ENCODE peak calls at places on chromosomes 11 and 22, in five cellular contexts. O is K562, F is HepG2, Z is H1, M is GM12878. B is an unnamed sample.
A peak's percentile ranks its signal among the peaks of the same experiment; 100 is the strongest.

GRCh38 chr11:72245232-72245816 is 1.3 kb upstream of the PHOX2A start:
- DNase-seq in M (no peak), O (no peak), Z (no peak), F (no peak), B (no peak)

GRCh38 chr22:45223304-45224117 is 17.2 kb downstream of the KIAA0930 start:
- DNase-seq in Z (no peak), M (no peak), O (no peak), F (no peak), B (no peak)

GRCh38 chr11:88535916-88536547 is 198.5 kb upstream of the CTSC start:
- DNase-seq in F (peak; percentile 5), Z (no peak), M (no peak), O (no peak), B (peak; percentile 77)

GRCh38 chr11:1220941-1221721 is 1.7 kb upstream of the MUC5B start:
- DNase-seq in M (no peak), Z (no peak), O (no peak), F (no peak), B (no peak)

GRCh38 chr11:67262731-67263675 is 3.3 kb upstream of the GRK2 start:
- DNase-seq in M (no peak), F (peak; percentile 68), O (peak; percentile 89), Z (no peak), B (peak; percentile 39)

GRCh38 chr22:33188316-33188715 is 130.1 kb upstream of the SYN3 start:
- DNase-seq in Z (no peak), F (no peak), O (no peak), M (no peak), B (no peak)

GRCh38 chr11:122963981-122964380 is 17.7 kb downstream of the BSX start:
- DNase-seq in M (no peak), Z (no peak), F (no peak), O (no peak), B (no peak)

GRCh38 chr11:117840881-117841581 is 16.5 kb upstream of the FXYD2 start:
- DNase-seq in O (no peak), M (no peak), Z (no peak), F (no peak), B (no peak)

GRCh38 chr11:130634981-130635473 is 186.6 kb downstream of the ADAMTS15 start:
- DNase-seq in F (peak; percentile 14), Z (no peak), O (no peak), M (no peak), B (no peak)

GRCh38 chr11:34067383-34068065 is 16.0 kb downstream of the CAPRIN1 start:
- DNase-seq in M (no peak), O (no peak), F (no peak), Z (no peak), B (no peak)

DNA sequence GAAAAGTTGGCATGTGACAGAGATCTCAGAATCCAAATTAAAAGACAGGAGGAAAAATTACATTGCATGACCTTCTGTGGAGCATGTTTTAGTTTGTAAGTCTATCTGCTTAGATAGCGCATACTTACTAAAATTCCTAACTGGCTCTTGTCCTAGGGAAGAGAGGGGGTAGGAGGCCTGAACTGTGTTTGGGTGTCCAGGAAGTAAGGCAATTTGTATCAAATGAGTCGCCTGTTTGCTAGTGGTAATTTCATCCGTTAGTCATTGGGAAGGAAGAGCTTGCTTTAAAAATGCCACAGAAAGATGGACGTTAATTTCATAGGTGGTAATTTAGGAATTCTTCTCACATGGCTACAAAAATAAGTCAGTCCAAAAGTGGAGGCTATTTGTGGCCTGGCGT is 18.5 kb downstream of the GRK3 start:
- DNase-seq in O (no peak), Z (no peak), F (peak; percentile 2), M (no peak), B (no peak)
- TF ChIP-seq CEBPB in O (no peak), Z (no peak), F (no peak), M (no peak), B (no peak)

GRCh38 chr22:26502688-26503561 is 9.3 kb downstream of the TFIP11 start:
- DNase-seq in O (peak; percentile 31), Z (no peak), F (no peak), M (no peak), B (no peak)
- TF ChIP-seq SIN3A in O (no peak), Z (no peak), F (no peak), M (no peak), B (no peak)

DNA sequence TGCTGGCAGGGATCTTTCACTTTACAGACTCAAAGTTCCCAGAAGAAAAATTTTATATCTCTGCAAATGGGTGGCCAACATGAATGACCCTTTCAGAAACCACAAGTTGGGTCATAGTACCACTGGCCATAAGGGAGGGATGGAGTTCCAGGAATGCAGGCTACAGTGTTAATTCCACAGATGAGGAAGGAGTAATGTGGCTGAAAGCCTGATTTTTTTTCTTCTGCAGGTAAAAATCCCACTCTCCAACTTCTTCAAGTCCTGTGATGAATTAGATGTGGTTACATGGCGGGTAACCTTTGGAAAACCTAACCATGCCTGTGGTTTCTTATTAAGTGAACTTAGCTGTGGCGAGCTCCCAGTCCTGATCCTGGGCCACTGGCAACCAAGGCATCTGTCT is 103.2 kb downstream of the SLC1A2 start:
- DNase-seq in F (no peak), O (no peak), M (no peak), Z (no peak), B (no peak)
- TF ChIP-seq RAD21 in F (no peak), O (no peak), M (no peak), Z (no peak), B (no peak)

DNA sequence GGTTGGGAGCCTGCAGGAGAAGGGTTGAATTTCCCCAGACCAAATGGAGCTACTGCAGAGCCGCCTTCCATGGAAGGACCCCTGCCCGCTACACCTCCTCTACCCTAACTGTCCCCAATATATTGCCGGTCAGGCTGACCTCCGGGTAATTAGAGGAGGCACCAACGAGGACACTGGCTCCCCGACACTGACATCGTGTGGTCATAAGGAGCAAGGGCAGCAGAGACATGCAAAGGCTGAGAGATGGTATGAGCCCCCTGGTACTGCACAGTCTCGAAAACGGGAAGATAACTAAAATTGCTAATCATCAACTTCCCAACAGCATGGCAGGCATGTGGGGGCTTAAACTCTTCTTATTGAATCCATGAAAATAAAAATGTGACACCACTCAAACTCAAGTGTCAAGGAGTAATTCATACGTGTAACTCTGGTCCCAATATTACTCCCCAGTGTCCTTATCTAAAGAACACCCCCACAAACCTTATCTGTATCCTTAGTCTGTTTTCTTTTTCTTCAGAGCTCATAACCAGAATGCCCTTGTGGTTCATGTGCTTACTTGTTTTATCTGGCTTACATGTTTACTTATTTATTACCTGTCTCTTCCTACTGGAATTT is 4.4 kb downstream of the CAVIN3 start:
- DNase-seq in M (no peak), Z (no peak), F (peak; percentile 45), O (peak; percentile 79), B (peak; percentile 41)
- TF ChIP-seq CEBPB in M (no peak), Z (no peak), F (no peak), O (no peak), B (no peak)

GRCh38 chr22:26433805-26434204 is 4.7 kb downstream of the ASPHD2 start:
- DNase-seq in F (no peak), Z (no peak), O (no peak), M (no peak), B (no peak)

GRCh38 chr22:26438006-26438405 is 8.9 kb downstream of the ASPHD2 start:
- DNase-seq in M (no peak), F (no peak), O (no peak), Z (no peak), B (no peak)

GRCh38 chr22:26435327-26436093 is 6.5 kb downstream of the ASPHD2 start:
- DNase-seq in F (no peak), M (no peak), O (no peak), Z (no peak), B (no peak)

GRCh38 chr22:26439559-26439958 is 10.5 kb downstream of the ASPHD2 start:
- DNase-seq in F (no peak), Z (no peak), O (no peak), M (no peak), B (no peak)

GRCh38 chr22:26436903-26437515 is 7.9 kb downstream of the ASPHD2 start:
- DNase-seq in M (no peak), F (no peak), Z (no peak), O (no peak), B (no peak)
- TF ChIP-seq SIN3A in M (no peak), F (no peak), Z (no peak), O (no peak), B (no peak)

GRCh38 chr11:19788435-19788834 is 75.8 kb downstream of the NAV2 start:
- DNase-seq in F (no peak), Z (no peak), M (no peak), O (no peak), B (no peak)
- TF ChIP-seq RAD21 in F (no peak), Z (no peak), M (no peak), O (no peak), B (no peak)

DNA sequence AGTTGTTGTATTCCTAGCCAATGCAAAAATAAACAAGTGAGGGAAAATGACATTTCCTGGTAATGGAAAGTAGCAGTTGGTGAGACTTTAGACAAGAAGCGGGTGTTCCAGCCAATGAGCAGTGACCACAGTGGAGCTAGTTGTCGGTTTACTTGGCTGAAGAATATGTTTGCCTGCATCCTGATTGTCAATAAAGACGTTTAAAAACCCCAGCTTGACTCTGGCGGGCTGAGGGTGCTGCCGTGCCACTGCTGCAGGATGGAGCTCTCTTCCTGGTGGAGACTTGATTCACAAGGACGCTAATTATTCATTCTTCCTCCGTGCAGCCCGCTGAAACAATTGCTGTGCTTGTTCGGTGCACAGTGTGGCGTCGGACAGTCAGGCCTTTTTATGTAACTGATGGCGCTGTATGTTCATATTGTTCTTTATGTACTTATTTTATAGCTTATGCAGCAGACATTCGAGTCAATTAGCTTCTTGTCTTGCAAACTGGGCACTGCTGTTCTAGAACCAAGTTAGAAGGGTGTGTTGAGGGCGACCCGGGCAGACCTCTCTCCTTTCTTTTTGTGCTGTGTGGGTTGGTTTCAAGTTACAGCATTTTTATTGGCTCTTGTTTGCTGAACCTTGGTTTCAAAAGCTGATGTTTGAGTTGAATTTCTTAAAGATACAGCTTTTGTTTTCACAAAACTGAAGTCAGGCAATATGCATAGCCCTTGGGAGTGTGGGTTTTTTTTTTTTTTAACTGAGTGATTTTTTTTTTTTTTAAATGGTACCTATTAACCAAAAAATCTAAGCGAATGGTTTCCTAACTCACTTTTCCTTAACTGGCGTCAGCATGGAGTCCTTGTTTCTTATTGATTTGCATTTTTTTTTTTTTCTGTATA is 153.9 kb downstream of the TEAD1 start:
- DNase-seq in O (peak; percentile 67), M (no peak), F (peak; percentile 66), Z (peak; percentile 29), B (no peak)
- TF ChIP-seq CEBPB in O (no peak), M (no peak), F (no peak), Z (no peak), B (no peak)

GRCh38 chr22:39475902-39476301 is 19.1 kb downstream of the MGAT3 start:
- DNase-seq in Z (no peak), M (no peak), F (no peak), O (no peak), B (no peak)

GRCh38 chr22:39479254-39479653 is 22.4 kb downstream of the MGAT3 start:
- DNase-seq in F (no peak), Z (no peak), M (no peak), O (no peak), B (no peak)

GRCh38 chr22:39477542-39477941 is 20.7 kb downstream of the MGAT3 start:
- DNase-seq in O (no peak), M (no peak), F (no peak), Z (no peak), B (no peak)

GRCh38 chr22:39476664-39477063 is 19.9 kb downstream of the MGAT3 start:
- DNase-seq in O (no peak), F (no peak), Z (no peak), M (no peak), B (no peak)

GRCh38 chr22:39478461-39478860 is 21.6 kb downstream of the MGAT3 start:
- DNase-seq in O (peak; percentile 32), Z (no peak), M (no peak), F (no peak), B (no peak)
- TF ChIP-seq SIN3A in O (peak; percentile 70), Z (peak; percentile 99), M (no peak), F (peak; percentile 93), B (no peak)